ENCODE peak calls at places on chromosomes 1 and 21, in nine cellular contexts. One of them, this sample, is unnamed.

GRCh38 chr1:86515597-86515996 is 31.3 kb upstream of the CLCA4 start:
- DNase-seq in NCI-H446: no peak
- DNase-seq in activated CD4-positive, alpha-beta T cell treated with anti-CD3 and anti-CD28 coated beads for 24 hours: no peak
- DNase-seq in OCI-M1: peak; percentile 69
- DNase-seq in germinal center: no peak
- DNase-seq in Kasumi-1: peak; percentile 43
- DNase-seq in AG08396: no peak
- DNase-seq in amygdala: no peak
- DNase-seq in anterior cingulate cortex: no peak
- DNase-seq in this sample: peak; percentile 70

GRCh38 chr1:32393832-32394140 is 455 bp downstream of the BSDC1 start:
- DNase-seq in NCI-H446: no peak
- DNase-seq in activated CD4-positive, alpha-beta T cell treated with anti-CD3 and anti-CD28 coated beads for 24 hours: no peak
- DNase-seq in OCI-M1: peak; percentile 68
- DNase-seq in germinal center: peak; percentile 48
- DNase-seq in Kasumi-1: no peak
- DNase-seq in AG08396: peak; percentile 36
- DNase-seq in amygdala: no peak
- DNase-seq in anterior cingulate cortex: no peak
- DNase-seq in this sample: peak; percentile 57

GRCh38 chr21:42315296-42315891 is at the start of gene TFF3:
- DNase-seq in NCI-H446: no peak
- DNase-seq in activated CD4-positive, alpha-beta T cell treated with anti-CD3 and anti-CD28 coated beads for 24 hours: no peak
- DNase-seq in OCI-M1: no peak
- DNase-seq in germinal center: no peak
- DNase-seq in Kasumi-1: no peak
- DNase-seq in AG08396: no peak
- DNase-seq in amygdala: no peak
- DNase-seq in anterior cingulate cortex: no peak
- DNase-seq in this sample: no peak

GRCh38 chr1:163046071-163046470 is 23.1 kb upstream of the RGS4 start:
- DNase-seq in NCI-H446: no peak
- DNase-seq in activated CD4-positive, alpha-beta T cell treated with anti-CD3 and anti-CD28 coated beads for 24 hours: no peak
- DNase-seq in OCI-M1: no peak
- DNase-seq in germinal center: no peak
- DNase-seq in Kasumi-1: no peak
- DNase-seq in AG08396: peak; percentile 20
- DNase-seq in amygdala: no peak
- DNase-seq in anterior cingulate cortex: no peak
- DNase-seq in this sample: peak; percentile 76

GRCh38 chr1:99685516-99686180 is 39.7 kb downstream of the PALMD start:
- DNase-seq in NCI-H446: peak; percentile 89
- DNase-seq in activated CD4-positive, alpha-beta T cell treated with anti-CD3 and anti-CD28 coated beads for 24 hours: peak; percentile 12
- DNase-seq in OCI-M1: peak; percentile 88
- DNase-seq in germinal center: peak; percentile 25
- DNase-seq in Kasumi-1: peak; percentile 72
- DNase-seq in AG08396: peak; percentile 69
- DNase-seq in amygdala: no peak
- DNase-seq in anterior cingulate cortex: peak; percentile 15
- DNase-seq in this sample: peak; percentile 78

GRCh38 chr21:34589511-34590282 is 25.2 kb downstream of the RCAN1 start:
- DNase-seq in NCI-H446: no peak
- DNase-seq in activated CD4-positive, alpha-beta T cell treated with anti-CD3 and anti-CD28 coated beads for 24 hours: no peak
- DNase-seq in OCI-M1: no peak
- DNase-seq in germinal center: no peak
- DNase-seq in Kasumi-1: no peak
- DNase-seq in AG08396: no peak
- DNase-seq in amygdala: no peak
- DNase-seq in anterior cingulate cortex: no peak
- DNase-seq in this sample: no peak

GRCh38 chr1:11982010-11982392 is 1.8 kb downstream of the MFN2 start:
- DNase-seq in NCI-H446: no peak
- DNase-seq in activated CD4-positive, alpha-beta T cell treated with anti-CD3 and anti-CD28 coated beads for 24 hours: no peak
- DNase-seq in OCI-M1: peak; percentile 87
- DNase-seq in germinal center: no peak
- DNase-seq in Kasumi-1: peak; percentile 54
- DNase-seq in AG08396: no peak
- DNase-seq in amygdala: no peak
- DNase-seq in anterior cingulate cortex: no peak
- DNase-seq in this sample: peak; percentile 42

GRCh38 chr1:212529211-212529731 is 79.3 kb upstream of the ATF3 start:
- DNase-seq in NCI-H446: no peak
- DNase-seq in activated CD4-positive, alpha-beta T cell treated with anti-CD3 and anti-CD28 coated beads for 24 hours: no peak
- DNase-seq in OCI-M1: no peak
- DNase-seq in germinal center: no peak
- DNase-seq in Kasumi-1: no peak
- DNase-seq in AG08396: peak; percentile 34
- DNase-seq in amygdala: no peak
- DNase-seq in anterior cingulate cortex: no peak
- DNase-seq in this sample: peak; percentile 41

GRCh38 chr21:38993561-38993960 is 187.8 kb downstream of the ETS2 start:
- DNase-seq in NCI-H446: no peak
- DNase-seq in activated CD4-positive, alpha-beta T cell treated with anti-CD3 and anti-CD28 coated beads for 24 hours: no peak
- DNase-seq in OCI-M1: no peak
- DNase-seq in germinal center: no peak
- DNase-seq in Kasumi-1: no peak
- DNase-seq in AG08396: peak; percentile 80
- DNase-seq in amygdala: no peak
- DNase-seq in anterior cingulate cortex: no peak
- DNase-seq in this sample: peak; percentile 46

GRCh38 chr1:243882276-243882675 is 32.2 kb upstream of the AKT3 start:
- DNase-seq in NCI-H446: no peak
- DNase-seq in activated CD4-positive, alpha-beta T cell treated with anti-CD3 and anti-CD28 coated beads for 24 hours: no peak
- DNase-seq in OCI-M1: no peak
- DNase-seq in germinal center: no peak
- DNase-seq in Kasumi-1: no peak
- DNase-seq in AG08396: peak; percentile 37
- DNase-seq in amygdala: no peak
- DNase-seq in anterior cingulate cortex: no peak
- DNase-seq in this sample: no peak

GRCh38 chr1:39933956-39934941 is 20.7 kb upstream of the MFSD2A start:
- DNase-seq in NCI-H446: no peak
- DNase-seq in activated CD4-positive, alpha-beta T cell treated with anti-CD3 and anti-CD28 coated beads for 24 hours: no peak
- DNase-seq in OCI-M1: peak; percentile 69
- DNase-seq in germinal center: no peak
- DNase-seq in Kasumi-1: peak; percentile 81
- DNase-seq in AG08396: peak; percentile 89
- DNase-seq in amygdala: no peak
- DNase-seq in anterior cingulate cortex: no peak
- DNase-seq in this sample: no peak

GRCh38 chr1:8402109-8402704 is 84.3 kb downstream of the SLC45A1 start:
- DNase-seq in NCI-H446: no peak
- DNase-seq in activated CD4-positive, alpha-beta T cell treated with anti-CD3 and anti-CD28 coated beads for 24 hours: no peak
- DNase-seq in OCI-M1: no peak
- DNase-seq in germinal center: no peak
- DNase-seq in Kasumi-1: no peak
- DNase-seq in AG08396: no peak
- DNase-seq in amygdala: no peak
- DNase-seq in anterior cingulate cortex: no peak
- DNase-seq in this sample: no peak

GRCh38 chr21:16534408-16535099 is 804.8 kb downstream of the USP25 start:
- DNase-seq in NCI-H446: peak; percentile 87
- DNase-seq in activated CD4-positive, alpha-beta T cell treated with anti-CD3 and anti-CD28 coated beads for 24 hours: no peak
- DNase-seq in OCI-M1: peak; percentile 78
- DNase-seq in germinal center: no peak
- DNase-seq in Kasumi-1: no peak
- DNase-seq in AG08396: peak; percentile 23
- DNase-seq in amygdala: peak; percentile 48
- DNase-seq in anterior cingulate cortex: peak; percentile 63
- DNase-seq in this sample: no peak

GRCh38 chr1:187001198-187001904 is 172.6 kb downstream of the PLA2G4A start:
- DNase-seq in NCI-H446: no peak
- DNase-seq in activated CD4-positive, alpha-beta T cell treated with anti-CD3 and anti-CD28 coated beads for 24 hours: no peak
- DNase-seq in OCI-M1: no peak
- DNase-seq in germinal center: no peak
- DNase-seq in Kasumi-1: no peak
- DNase-seq in AG08396: peak; percentile 7
- DNase-seq in amygdala: no peak
- DNase-seq in anterior cingulate cortex: no peak
- DNase-seq in this sample: peak; percentile 65

GRCh38 chr1:204335533-204335932 is 24.2 kb downstream of the PLEKHA6 start:
- DNase-seq in NCI-H446: peak; percentile 70
- DNase-seq in activated CD4-positive, alpha-beta T cell treated with anti-CD3 and anti-CD28 coated beads for 24 hours: no peak
- DNase-seq in OCI-M1: no peak
- DNase-seq in germinal center: no peak
- DNase-seq in Kasumi-1: no peak
- DNase-seq in AG08396: no peak
- DNase-seq in amygdala: no peak
- DNase-seq in anterior cingulate cortex: no peak
- DNase-seq in this sample: no peak

GRCh38 chr1:36096500-36097412 is 8.1 kb downstream of the ADPRS start:
- DNase-seq in NCI-H446: no peak
- DNase-seq in activated CD4-positive, alpha-beta T cell treated with anti-CD3 and anti-CD28 coated beads for 24 hours: no peak
- DNase-seq in OCI-M1: peak; percentile 8
- DNase-seq in germinal center: no peak
- DNase-seq in Kasumi-1: peak; percentile 38
- DNase-seq in AG08396: no peak
- DNase-seq in amygdala: no peak
- DNase-seq in anterior cingulate cortex: no peak
- DNase-seq in this sample: peak; percentile 41

This sample was measured in RKO.